ENCODE peak calls at places on chromosomes 12 and 14, in four cellular contexts. H is left ventricle myocardium inferior; U is GM23248; L is CD8-positive, alpha-beta memory T cell. C is an unnamed sample. For H3K9me3, the result is how much of the 10 kb centered on the place peaks cover.

GRCh38 chr12:50686406-50686805 is 77.5 kb upstream of the ATF1 start:
- DNase-seq in H (no peak), U (no peak), L (no peak), C (no peak)

GRCh38 chr12:3243376-3244084 is 166.4 kb downstream of the TSPAN9 start:
- DNase-seq in H (no peak), U (no peak), L (no peak), C (no peak)

GRCh38 chr14:33932526-33933292 is 18.2 kb downstream of the EGLN3 start:
- DNase-seq in H (no peak), U (no peak), L (no peak), C (no peak)

GRCh38 chr14:104676694-104677505 is 12.5 kb upstream of the INF2 start:
- DNase-seq in H (peak), U (no peak), L (no peak), C (no peak)

GRCh38 chr14:81400202-81400678 is at the start of gene STON2:
- DNase-seq in H (no peak), U (peak), L (no peak), C (no peak)

GRCh38 chr12:47816646-47817271 is 2.9 kb downstream of the HDAC7 start:
- DNase-seq in H (no peak), U (no peak), L (no peak), C (no peak)

GRCh38 chr14:102629700-102630365 is 37.4 kb downstream of the RCOR1 start:
- DNase-seq in H (no peak), U (no peak), L (no peak), C (no peak)

GRCh38 chr14:94570002-94570400 is 8.8 kb downstream of the SERPINA4 start:
- DNase-seq in H (no peak), U (no peak), L (no peak), C (no peak)

DNA sequence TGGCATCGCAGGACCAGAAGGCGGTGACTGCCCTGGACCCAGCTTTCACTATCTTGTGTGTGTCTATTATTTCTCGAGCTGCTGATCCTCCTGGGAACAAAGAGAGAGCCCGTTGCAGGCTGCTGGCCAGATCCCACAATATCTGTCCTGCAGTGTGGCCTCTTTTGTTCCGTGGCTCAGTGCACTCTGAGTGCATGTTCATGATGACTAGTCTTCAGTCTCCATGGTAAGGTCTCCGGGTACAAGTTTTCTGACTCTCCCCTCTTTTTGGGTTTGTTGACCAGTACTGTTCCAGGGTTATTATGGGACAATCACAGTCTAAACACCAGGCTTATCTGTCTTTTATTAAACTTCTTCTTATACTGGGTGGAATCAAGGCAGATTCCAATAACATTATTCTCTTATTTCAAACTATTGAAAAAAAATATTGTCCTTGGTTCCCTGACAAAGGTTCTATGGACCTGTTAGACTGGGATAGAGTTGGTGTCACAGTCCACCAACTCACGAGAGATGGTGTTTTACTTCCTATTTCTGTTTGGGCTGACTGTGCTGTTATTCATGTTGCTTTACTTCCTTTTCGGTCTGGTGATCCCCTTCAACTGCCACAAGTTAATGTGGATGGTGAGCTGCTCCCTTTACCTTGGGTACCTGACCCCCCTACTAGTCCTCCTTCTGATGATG is 192.9 kb upstream of the ALG10B start:
- DNase-seq in H (no peak), U (no peak), L (no peak), C (no peak)
- H3K9me3 ChIP-seq in H (under half), U (under half), L (under half), C (under half)

GRCh38 chr14:79708991-79709390 is 502.3 kb downstream of the DIO2 start:
- DNase-seq in H (no peak), U (no peak), L (no peak), C (no peak)
- H3K9me3 ChIP-seq in H (under half), U (under half), L (under half), C (under half)

GRCh38 chr12:38166225-38166624 is 150.3 kb upstream of the ALG10B start:
- DNase-seq in H (no peak), U (no peak), L (no peak), C (no peak)
- H3K9me3 ChIP-seq in H (under half), U (under half), L (under half), C (under half)

DNA sequence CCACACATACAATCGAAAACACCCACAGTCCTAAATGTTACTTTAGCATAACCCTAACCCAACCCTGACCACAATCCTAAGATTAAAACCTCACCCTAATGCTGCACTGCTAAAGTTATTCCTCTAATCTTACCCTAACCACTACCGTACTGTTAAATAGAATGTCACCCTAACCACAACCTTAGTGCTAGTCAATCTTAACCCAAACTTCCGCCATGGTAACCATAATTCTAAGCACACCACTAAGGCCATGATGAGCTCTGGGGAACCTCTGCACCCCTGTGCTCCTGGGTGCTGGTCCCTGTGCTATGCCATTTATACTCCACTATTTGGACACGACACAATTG is 38.0 kb downstream of the LTBP2 start:
- DNase-seq in H (no peak), U (no peak), L (peak), C (no peak)
- H3K9me3 ChIP-seq in H (under half), U (under half), L (under half), C (under half)

C was measured in T-helper 17 cell.